ENCODE peak calls at places on chromosomes 7 and 10, in seven cellular contexts. K is retina; W is iris pigment epithelial cell; R is upper lobe of right lung; J is naive B cell; E is ureter; L is stimulated activated CD8-positive, alpha-beta memory T cell treated with anti-CD3 and anti-CD28 coated beads, Interleukin-7, amount 100 ng/mL, for 4 hours. C is an unnamed sample.

GRCh38 chr7:68488366-68489060 is 1109.8 kb upstream of the AUTS2 start:
- DNase-seq in K (peak; percentile 20), R (no peak), E (no peak), L (no peak), W (no peak), J (no peak), C (no peak)

GRCh38 chr10:68223535-68224165 is 8.3 kb downstream of the ATOH7 start:
- DNase-seq in R (no peak), L (no peak), W (peak; percentile 9), E (no peak), K (no peak), J (no peak), C (no peak)

GRCh38 chr7:5670173-5670933 is 111.1 kb downstream of the RNF216 start:
- DNase-seq in L (no peak), E (no peak), K (no peak), R (no peak), W (peak; percentile 47), J (no peak), C (no peak)

GRCh38 chr10:49474901-49475300 is 64.0 kb downstream of the ERCC6 start:
- DNase-seq in R (no peak), W (peak; percentile 51), L (no peak), J (no peak), E (no peak), K (no peak), C (no peak)

GRCh38 chr7:50565559-50565916 is 333 bp upstream of the DDC start:
- DNase-seq in R (no peak), E (no peak), W (no peak), L (no peak), K (no peak), J (no peak), C (no peak)

GRCh38 chr7:98655611-98656010 is 38.5 kb downstream of the NPTX2 start:
- DNase-seq in R (peak; percentile 26), L (no peak), E (no peak), W (no peak), K (no peak), J (no peak), C (no peak)

GRCh38 chr7:33393770-33394169 is 264.4 kb downstream of the BBS9 start:
- DNase-seq in L (no peak), R (no peak), W (no peak), K (no peak), J (no peak), E (no peak), C (no peak)

GRCh38 chr10:124697837-124698559 is 46.2 kb downstream of the FAM53B start:
- DNase-seq in R (peak; percentile 63), E (no peak), K (no peak), L (no peak), J (peak; percentile 48), W (no peak), C (no peak)

GRCh38 chr10:103729851-103730250 is 125.5 kb downstream of the SH3PXD2A start:
- DNase-seq in J (no peak), W (no peak), K (no peak), R (no peak), L (no peak), E (no peak), C (no peak)

GRCh38 chr7:12111461-12112405 is 99.4 kb upstream of the TMEM106B start:
- DNase-seq in R (peak; percentile 86), K (peak; percentile 90), E (peak; percentile 76), J (no peak), L (no peak), W (peak; percentile 59), C (no peak)

GRCh38 chr7:112887976-112888375 is 97.8 kb upstream of the TMEM168 start:
- DNase-seq in R (no peak), W (no peak), K (no peak), L (no peak), J (no peak), E (no peak), C (no peak)

GRCh38 chr10:133280391-133281059 is 3.9 kb upstream of the ADAM8 start:
- DNase-seq in K (no peak), E (no peak), W (no peak), L (no peak), R (no peak), J (no peak), C (no peak)

GRCh38 chr7:79227035-79227434 is 226.4 kb downstream of the MAGI2 start:
- DNase-seq in L (no peak), K (no peak), E (no peak), J (no peak), R (no peak), W (no peak), C (peak; percentile 53)

GRCh38 chr7:122300607-122301079 is 3.9 kb downstream of the FEZF1 start:
- DNase-seq in K (peak; percentile 71), L (no peak), E (no peak), J (no peak), R (no peak), W (no peak), C (no peak)

GRCh38 chr7:70693300-70693689 is 438.6 kb upstream of the GALNT17 start:
- DNase-seq in K (no peak), E (no peak), L (no peak), R (peak; percentile 69), J (no peak), W (peak; percentile 20), C (no peak)

GRCh38 chr10:73968101-73968515 is 29.8 kb upstream of the VCL start:
- DNase-seq in L (peak; percentile 17), W (no peak), J (no peak), K (peak; percentile 14), E (no peak), R (no peak), C (no peak)

GRCh38 chr10:88598060-88598459 is 11.5 kb downstream of the LIPJ start:
- DNase-seq in E (no peak), W (no peak), J (peak; percentile 1), L (no peak), K (no peak), R (no peak), C (no peak)

C was measured in COLO829.